ENCODE peak calls at places on chromosomes 11 and 22, in ten cellular contexts. U is adrenal gland, Q is lower leg skin, N is transverse colon, K is body of pancreas, D is uterus, Z is A549, L is Peyer's patch, C is stomach, W is heart left ventricle. S is an unnamed sample.

GRCh38 chr11:11478687-11479086 is 125.6 kb upstream of the CSNK2A3 start:
- DNase-seq in U (no peak), Q (no peak), N (no peak), K (no peak), D (no peak), Z (no peak), L (no peak), C (no peak), W (no peak), S (no peak)

GRCh38 chr11:64372021-64372420 is 13.1 kb downstream of the RPS6KA4 start:
- DNase-seq in U (no peak), Q (no peak), N (no peak), K (no peak), D (no peak), Z (no peak), L (no peak), C (no peak), W (no peak), S (no peak)

GRCh38 chr11:27718346-27718852 is 18.1 kb upstream of the BDNF start:
- DNase-seq in U (peak), Q (no peak), N (peak), K (peak), D (no peak), Z (peak), L (no peak), C (no peak), W (no peak), S (no peak)

GRCh38 chr11:2774173-2775082 is 74.6 kb upstream of the KCNQ1OT1 start:
- DNase-seq in U (peak), Q (peak), N (no peak), K (no peak), D (no peak), Z (no peak), L (peak), C (peak), W (peak), S (peak)

GRCh38 chr22:50208430-50208938 is 7.7 kb downstream of the SELENOO start:
- DNase-seq in U (no peak), Q (no peak), N (no peak), K (no peak), D (no peak), Z (no peak), L (no peak), C (no peak), W (no peak), S (no peak)

GRCh38 chr11:12474871-12475270 is 97.5 kb downstream of the PARVA start:
- DNase-seq in U (no peak), Q (no peak), N (no peak), K (no peak), D (no peak), Z (no peak), L (no peak), C (no peak), W (no peak), S (no peak)

GRCh38 chr11:66789097-66789890 is 53.9 kb upstream of the RCE1 start:
- DNase-seq in U (no peak), Q (no peak), N (no peak), K (no peak), D (no peak), Z (no peak), L (no peak), C (no peak), W (no peak), S (no peak)

GRCh38 chr22:22721681-22722309 is 77.4 kb downstream of the GGTLC2 start:
- DNase-seq in U (no peak), Q (no peak), N (no peak), K (no peak), D (no peak), Z (no peak), L (no peak), C (no peak), W (no peak), S (no peak)

GRCh38 chr11:117492578-117493251 is 165.1 kb downstream of the CEP164 start:
- DNase-seq in U (no peak), Q (no peak), N (no peak), K (no peak), D (no peak), Z (no peak), L (no peak), C (no peak), W (no peak), S (no peak)

GRCh38 chr11:36095716-36096115 is 151.9 kb downstream of the LDLRAD3 start:
- DNase-seq in U (no peak), Q (no peak), N (no peak), K (no peak), D (no peak), Z (no peak), L (no peak), C (no peak), W (no peak), S (no peak)

GRCh38 chr11:92765965-92766371 is 203.5 kb upstream of the MTNR1B start:
- DNase-seq in U (peak), Q (no peak), N (no peak), K (peak), D (peak), Z (no peak), L (no peak), C (no peak), W (peak), S (no peak)

GRCh38 chr11:17645190-17645970 is 74.0 kb upstream of the MYOD1 start:
- DNase-seq in U (no peak), Q (no peak), N (no peak), K (no peak), D (no peak), Z (no peak), L (no peak), C (no peak), W (no peak), S (no peak)

GRCh38 chr11:119404872-119405271 is 18.1 kb downstream of the THY1 start:
- DNase-seq in U (no peak), Q (no peak), N (no peak), K (no peak), D (no peak), Z (no peak), L (no peak), C (no peak), W (no peak), S (no peak)

GRCh38 chr22:30253205-30253852 is 6.8 kb upstream of the LIF start:
- DNase-seq in U (no peak), Q (no peak), N (peak), K (peak), D (peak), Z (peak), L (peak), C (peak), W (peak), S (no peak)

GRCh38 chr22:33631777-33632176 is 288.5 kb downstream of the LARGE1 start:
- DNase-seq in U (no peak), Q (no peak), N (no peak), K (no peak), D (no peak), Z (no peak), L (no peak), C (no peak), W (no peak), S (no peak)

GRCh38 chr11:117096140-117096972 is 1.9 kb downstream of the SIK3 start:
- DNase-seq in U (no peak), Q (no peak), N (peak), K (no peak), D (no peak), Z (no peak), L (no peak), C (no peak), W (no peak), S (no peak)

GRCh38 chr11:46659908-46660307 is 40.5 kb downstream of the ARHGAP1 start:
- DNase-seq in U (no peak), Q (no peak), N (no peak), K (no peak), D (no peak), Z (no peak), L (no peak), C (no peak), W (no peak), S (no peak)

GRCh38 chr11:87137711-87138110 is 100.0 kb downstream of the TMEM135 start:
- DNase-seq in U (no peak), Q (no peak), N (no peak), K (no peak), D (no peak), Z (no peak), L (no peak), C (no peak), W (no peak), S (no peak)

GRCh38 chr11:9601876-9602199 is 28.4 kb downstream of the WEE1 start:
- DNase-seq in U (no peak), Q (no peak), N (no peak), K (no peak), D (no peak), Z (no peak), L (no peak), C (no peak), W (no peak), S (no peak)

GRCh38 chr11:83070044-83070877 is 1.4 kb downstream of the RAB30 start:
- DNase-seq in U (no peak), Q (no peak), N (no peak), K (no peak), D (no peak), Z (no peak), L (no peak), C (no peak), W (no peak), S (no peak)

GRCh38 chr11:129699711-129700304 is 115.8 kb upstream of the TMEM45B start:
- DNase-seq in U (no peak), Q (no peak), N (no peak), K (no peak), D (no peak), Z (no peak), L (no peak), C (no peak), W (no peak), S (no peak)

GRCh38 chr22:42613869-42614268 is 814 bp downstream of the POLDIP3 start:
- DNase-seq in U (peak), Q (no peak), N (no peak), K (no peak), D (no peak), Z (no peak), L (no peak), C (no peak), W (no peak), S (no peak)

GRCh38 chr22:42937164-42937854 is 77.6 kb downstream of the PACSIN2 start:
- DNase-seq in U (peak), Q (peak), N (peak), K (peak), D (peak), Z (peak), L (peak), C (peak), W (peak), S (no peak)

GRCh38 chr22:48535868-48536690 is 1291.6 kb downstream of the BRD1 start:
- DNase-seq in U (no peak), Q (no peak), N (no peak), K (no peak), D (no peak), Z (no peak), L (no peak), C (no peak), W (no peak), S (no peak)

GRCh38 chr11:92826136-92826535 is 143.3 kb upstream of the MTNR1B start:
- DNase-seq in U (no peak), Q (no peak), N (no peak), K (no peak), D (no peak), Z (no peak), L (no peak), C (no peak), W (no peak), S (no peak)

GRCh38 chr22:44542561-44543222 is 44.7 kb upstream of the RTL6 start:
- DNase-seq in U (no peak), Q (no peak), N (no peak), K (no peak), D (no peak), Z (no peak), L (no peak), C (no peak), W (no peak), S (no peak)

GRCh38 chr11:64743591-64744543 is at the start of gene RASGRP2:
- DNase-seq in U (peak), Q (peak), N (peak), K (peak), D (peak), Z (peak), L (peak), C (peak), W (peak), S (peak)

GRCh38 chr11:83759148-83759547 is 473.0 kb upstream of the CCDC90B start:
- DNase-seq in U (no peak), Q (no peak), N (no peak), K (no peak), D (no peak), Z (no peak), L (no peak), C (no peak), W (no peak), S (no peak)

GRCh38 chr11:125407046-125407445 is 89.0 kb downstream of the FEZ1 start:
- DNase-seq in U (no peak), Q (no peak), N (no peak), K (no peak), D (no peak), Z (no peak), L (no peak), C (no peak), W (no peak), S (no peak)

GRCh38 chr11:6862961-6863360 is at the start of gene OR10A2:
- DNase-seq in U (no peak), Q (no peak), N (no peak), K (no peak), D (no peak), Z (no peak), L (no peak), C (no peak), W (no peak), S (no peak)

GRCh38 chr11:66131937-66132632 is 62.0 kb downstream of the PACS1 start:
- DNase-seq in U (no peak), Q (no peak), N (no peak), K (no peak), D (no peak), Z (no peak), L (no peak), C (no peak), W (no peak), S (no peak)

GRCh38 chr11:115503886-115504278 is 333 bp downstream of the CADM1 start:
- DNase-seq in U (no peak), Q (no peak), N (no peak), K (no peak), D (no peak), Z (peak), L (no peak), C (no peak), W (no peak), S (no peak)

GRCh38 chr11:120666121-120666639 is 154.6 kb downstream of the GRIK4 start:
- DNase-seq in U (no peak), Q (no peak), N (no peak), K (no peak), D (no peak), Z (no peak), L (no peak), C (no peak), W (no peak), S (no peak)

GRCh38 chr22:20207277-20208025 is 56.6 kb upstream of the CCDC188 start:
- DNase-seq in U (no peak), Q (no peak), N (no peak), K (no peak), D (no peak), Z (no peak), L (no peak), C (no peak), W (no peak), S (no peak)

GRCh38 chr22:20205464-20205963 is 54.7 kb upstream of the CCDC188 start:
- DNase-seq in U (no peak), Q (no peak), N (no peak), K (no peak), D (no peak), Z (no peak), L (no peak), C (no peak), W (no peak), S (no peak)

GRCh38 chr22:20206709-20207215 is 55.9 kb upstream of the CCDC188 start:
- DNase-seq in U (no peak), Q (no peak), N (peak), K (peak), D (no peak), Z (no peak), L (peak), C (peak), W (no peak), S (no peak)

GRCh38 chr22:20204821-20205220 is 54.0 kb upstream of the CCDC188 start:
- DNase-seq in U (peak), Q (no peak), N (no peak), K (no peak), D (no peak), Z (no peak), L (no peak), C (no peak), W (no peak), S (no peak)

GRCh38 chr22:20205964-20206708 is 55.3 kb upstream of the CCDC188 start:
- DNase-seq in U (peak), Q (peak), N (peak), K (peak), D (peak), Z (peak), L (peak), C (peak), W (peak), S (peak)
- TF ChIP-seq POLR2A in U (no peak), Q (no peak), N (peak), K (peak), D (peak), Z (peak), L (peak), C (no peak), W (peak), S (peak)

GRCh38 chr11:62791501-62792192 is at the start of gene TMEM223:
- DNase-seq in U (peak), Q (peak), N (peak), K (peak), D (peak), Z (peak), L (peak), C (peak), W (peak), S (peak)
- TF ChIP-seq POLR2A in U (peak), Q (no peak), N (peak), K (peak), D (peak), Z (peak), L (peak), C (no peak), W (peak), S (peak)

GRCh38 chr11:47904808-47905207 is 56.7 kb upstream of the NUP160 start:
- DNase-seq in U (no peak), Q (no peak), N (no peak), K (no peak), D (no peak), Z (no peak), L (no peak), C (no peak), W (no peak), S (no peak)

GRCh38 chr11:47906066-47906465 is 57.9 kb upstream of the NUP160 start:
- DNase-seq in U (no peak), Q (no peak), N (no peak), K (no peak), D (no peak), Z (no peak), L (no peak), C (no peak), W (no peak), S (no peak)

GRCh38 chr11:47905358-47906059 is 57.4 kb upstream of the NUP160 start:
- DNase-seq in U (no peak), Q (no peak), N (no peak), K (no peak), D (no peak), Z (no peak), L (no peak), C (no peak), W (no peak), S (no peak)

GRCh38 chr11:47907499-47907898 is 59.3 kb upstream of the NUP160 start:
- DNase-seq in U (no peak), Q (no peak), N (no peak), K (no peak), D (peak), Z (no peak), L (no peak), C (no peak), W (no peak), S (no peak)

GRCh38 chr11:47904048-47904447 is 55.9 kb upstream of the NUP160 start:
- DNase-seq in U (no peak), Q (no peak), N (no peak), K (no peak), D (no peak), Z (no peak), L (no peak), C (no peak), W (no peak), S (no peak)
- TF ChIP-seq POLR2A in U (no peak), Q (no peak), N (no peak), K (no peak), D (no peak), Z (no peak), L (no peak), C (no peak), W (no peak), S (no peak)

DNA sequence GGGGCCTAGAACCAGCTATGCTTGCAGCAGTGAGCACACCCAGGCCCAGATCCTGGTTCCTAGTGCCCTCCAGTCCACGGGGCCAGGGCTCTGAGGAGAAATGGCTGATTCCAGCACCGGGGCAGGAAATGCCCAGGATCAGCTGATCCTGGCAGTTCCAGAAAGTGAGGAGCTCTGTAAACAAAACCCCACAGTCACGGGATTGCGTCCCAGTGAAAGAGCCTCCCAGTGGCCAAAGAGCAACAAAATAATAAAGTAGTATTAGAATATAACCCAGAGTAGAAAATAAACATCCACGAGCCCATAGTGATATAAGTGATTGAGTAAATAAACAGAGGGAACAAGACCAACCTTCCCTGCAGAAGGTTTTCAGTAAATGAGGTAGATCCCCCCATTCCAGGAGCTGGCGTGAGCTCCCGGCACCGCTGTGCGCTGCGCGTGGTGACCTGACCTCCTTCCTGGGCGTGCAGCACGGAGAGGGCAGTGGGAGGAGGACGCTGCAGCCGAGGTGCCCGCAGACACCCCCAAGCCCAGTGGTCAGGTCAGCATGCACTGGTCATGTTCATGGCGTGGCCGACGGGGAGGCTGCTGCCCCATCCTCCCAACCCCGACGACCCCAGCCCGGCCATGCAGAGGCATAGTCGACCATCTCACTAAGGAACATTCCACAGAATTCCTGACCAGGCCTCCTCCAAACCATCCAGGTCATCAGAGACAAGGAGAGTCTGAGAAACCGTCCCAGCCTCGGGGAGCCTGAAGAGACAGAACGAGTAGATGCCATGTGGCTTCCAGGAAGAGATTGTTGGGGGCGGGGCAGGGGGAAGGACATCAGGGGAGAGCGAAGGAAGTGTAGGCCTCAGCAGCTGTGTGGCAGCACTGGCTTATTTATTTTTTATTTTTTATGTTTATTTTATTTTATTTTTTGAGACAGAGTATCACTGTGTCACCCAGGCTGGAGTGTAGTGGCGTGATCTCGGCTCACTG is 19.9 kb downstream of the PTDSS2 start:
- DNase-seq in U (peak), Q (peak), N (peak), K (peak), D (peak), Z (peak), L (no peak), C (peak), W (no peak), S (peak)
- TF ChIP-seq POLR2A in U (peak), Q (no peak), N (no peak), K (peak), D (peak), Z (no peak), L (no peak), C (no peak), W (no peak), S (peak)

GRCh38 chr11:106021967-106022794 is at the start of gene MSANTD4:
- DNase-seq in U (peak), Q (peak), N (peak), K (peak), D (peak), Z (peak), L (peak), C (peak), W (peak), S (peak)
- TF ChIP-seq POLR2A in U (peak), Q (no peak), N (peak), K (peak), D (no peak), Z (peak), L (no peak), C (no peak), W (peak), S (no peak)